ENCODE peak calls at places on chromosomes 7 and 10, in ten cellular contexts. One of them, this sample, is unnamed. For H3K4me1, the result is how much of the 10 kb centered on the place peaks cover.

GRCh38 chr10:115417585-115418265 is 324.6 kb downstream of the ATRNL1 start:
- DNase-seq in body of pancreas: peak
- DNase-seq in pancreas: no peak
- DNase-seq in fibroblast of lung: peak
- DNase-seq in mucosa of descending colon: peak
- DNase-seq in HCT116: peak
- DNase-seq in tibial artery: no peak
- DNase-seq in Peyer's patch: peak
- DNase-seq in tibial nerve: no peak
- DNase-seq in PC-3: peak
- DNase-seq in this sample: peak

GRCh38 chr7:55437375-55437774 is 72.2 kb downstream of the LANCL2 start:
- DNase-seq in tibial artery: no peak
- DNase-seq in mucosa of descending colon: no peak
- DNase-seq in tibial nerve: no peak
- DNase-seq in fibroblast of lung: no peak
- DNase-seq in body of pancreas: no peak
- DNase-seq in pancreas: no peak
- DNase-seq in PC-3: no peak
- DNase-seq in HCT116: no peak
- DNase-seq in Peyer's patch: no peak
- DNase-seq in this sample: no peak

GRCh38 chr10:126049741-126050140 is 153.4 kb downstream of the FANK1 start:
- DNase-seq in mucosa of descending colon: no peak
- DNase-seq in Peyer's patch: no peak
- DNase-seq in PC-3: peak
- DNase-seq in tibial nerve: no peak
- DNase-seq in HCT116: no peak
- DNase-seq in tibial artery: peak
- DNase-seq in body of pancreas: peak
- DNase-seq in pancreas: no peak
- DNase-seq in fibroblast of lung: peak
- DNase-seq in this sample: peak

GRCh38 chr10:17847586-17848296 is 38.6 kb downstream of the MRC1 start:
- DNase-seq in mucosa of descending colon: no peak
- DNase-seq in body of pancreas: no peak
- DNase-seq in PC-3: peak
- DNase-seq in Peyer's patch: no peak
- DNase-seq in HCT116: no peak
- DNase-seq in tibial nerve: no peak
- DNase-seq in tibial artery: no peak
- DNase-seq in pancreas: no peak
- DNase-seq in fibroblast of lung: peak
- DNase-seq in this sample: peak

GRCh38 chr7:107913846-107914245 is 22.9 kb downstream of the DLD start:
- DNase-seq in mucosa of descending colon: no peak
- DNase-seq in tibial artery: no peak
- DNase-seq in pancreas: no peak
- DNase-seq in Peyer's patch: no peak
- DNase-seq in tibial nerve: no peak
- DNase-seq in body of pancreas: no peak
- DNase-seq in HCT116: no peak
- DNase-seq in fibroblast of lung: no peak
- DNase-seq in PC-3: peak
- DNase-seq in this sample: peak

GRCh38 chr10:122190553-122190952 is 80.5 kb upstream of the BTBD16 start:
- DNase-seq in HCT116: no peak
- DNase-seq in fibroblast of lung: no peak
- DNase-seq in body of pancreas: no peak
- DNase-seq in tibial artery: no peak
- DNase-seq in Peyer's patch: no peak
- DNase-seq in mucosa of descending colon: no peak
- DNase-seq in tibial nerve: no peak
- DNase-seq in pancreas: no peak
- DNase-seq in PC-3: peak
- DNase-seq in this sample: no peak

GRCh38 chr7:158950914-158951635 is 94.7 kb downstream of the DYNC2I1 start:
- DNase-seq in fibroblast of lung: peak
- DNase-seq in tibial nerve: no peak
- DNase-seq in HCT116: no peak
- DNase-seq in pancreas: no peak
- DNase-seq in Peyer's patch: no peak
- DNase-seq in body of pancreas: no peak
- DNase-seq in mucosa of descending colon: no peak
- DNase-seq in PC-3: no peak
- DNase-seq in tibial artery: no peak
- DNase-seq in this sample: no peak

GRCh38 chr10:124041684-124042445 is 51.5 kb downstream of the CHST15 start:
- DNase-seq in fibroblast of lung: peak
- DNase-seq in tibial nerve: no peak
- DNase-seq in body of pancreas: no peak
- DNase-seq in Peyer's patch: no peak
- DNase-seq in mucosa of descending colon: no peak
- DNase-seq in HCT116: no peak
- DNase-seq in pancreas: no peak
- DNase-seq in PC-3: no peak
- DNase-seq in tibial artery: no peak
- DNase-seq in this sample: no peak

GRCh38 chr7:122528879-122529481 is 169.9 kb downstream of the RNF133 start:
- DNase-seq in pancreas: no peak
- DNase-seq in PC-3: peak
- DNase-seq in Peyer's patch: no peak
- DNase-seq in tibial nerve: no peak
- DNase-seq in HCT116: peak
- DNase-seq in tibial artery: no peak
- DNase-seq in fibroblast of lung: peak
- DNase-seq in mucosa of descending colon: no peak
- DNase-seq in body of pancreas: no peak
- DNase-seq in this sample: no peak

GRCh38 chr10:69317175-69318086 is 39.1 kb downstream of the HK1 start:
- DNase-seq in fibroblast of lung: no peak
- DNase-seq in HCT116: no peak
- DNase-seq in body of pancreas: no peak
- DNase-seq in mucosa of descending colon: peak
- DNase-seq in Peyer's patch: no peak
- DNase-seq in PC-3: peak
- DNase-seq in pancreas: no peak
- DNase-seq in tibial artery: no peak
- DNase-seq in tibial nerve: no peak
- DNase-seq in this sample: peak

GRCh38 chr7:1058821-1059199 is 14.5 kb downstream of the GPR146 start:
- DNase-seq in tibial nerve: no peak
- DNase-seq in Peyer's patch: no peak
- DNase-seq in mucosa of descending colon: no peak
- DNase-seq in PC-3: no peak
- DNase-seq in body of pancreas: no peak
- DNase-seq in fibroblast of lung: peak
- DNase-seq in HCT116: no peak
- DNase-seq in tibial artery: no peak
- DNase-seq in pancreas: no peak
- DNase-seq in this sample: no peak

GRCh38 chr7:24920702-24921679 is 59.0 kb downstream of the OSBPL3 start:
- DNase-seq in tibial nerve: no peak
- DNase-seq in tibial artery: no peak
- DNase-seq in HCT116: no peak
- DNase-seq in pancreas: no peak
- DNase-seq in body of pancreas: peak
- DNase-seq in Peyer's patch: no peak
- DNase-seq in PC-3: peak
- DNase-seq in fibroblast of lung: no peak
- DNase-seq in mucosa of descending colon: no peak
- DNase-seq in this sample: peak

GRCh38 chr7:157151626-157152339 is 13.1 kb downstream of the UBE3C start:
- DNase-seq in Peyer's patch: no peak
- DNase-seq in fibroblast of lung: no peak
- DNase-seq in body of pancreas: no peak
- DNase-seq in pancreas: no peak
- DNase-seq in PC-3: no peak
- DNase-seq in HCT116: no peak
- DNase-seq in tibial nerve: no peak
- DNase-seq in tibial artery: no peak
- DNase-seq in mucosa of descending colon: no peak
- DNase-seq in this sample: no peak

GRCh38 chr10:28769147-28769604 is 91.9 kb downstream of the BAMBI start:
- DNase-seq in HCT116: no peak
- DNase-seq in pancreas: no peak
- DNase-seq in tibial nerve: no peak
- DNase-seq in mucosa of descending colon: no peak
- DNase-seq in fibroblast of lung: no peak
- DNase-seq in PC-3: no peak
- DNase-seq in body of pancreas: no peak
- DNase-seq in Peyer's patch: no peak
- DNase-seq in tibial artery: no peak
- DNase-seq in this sample: no peak

DNA sequence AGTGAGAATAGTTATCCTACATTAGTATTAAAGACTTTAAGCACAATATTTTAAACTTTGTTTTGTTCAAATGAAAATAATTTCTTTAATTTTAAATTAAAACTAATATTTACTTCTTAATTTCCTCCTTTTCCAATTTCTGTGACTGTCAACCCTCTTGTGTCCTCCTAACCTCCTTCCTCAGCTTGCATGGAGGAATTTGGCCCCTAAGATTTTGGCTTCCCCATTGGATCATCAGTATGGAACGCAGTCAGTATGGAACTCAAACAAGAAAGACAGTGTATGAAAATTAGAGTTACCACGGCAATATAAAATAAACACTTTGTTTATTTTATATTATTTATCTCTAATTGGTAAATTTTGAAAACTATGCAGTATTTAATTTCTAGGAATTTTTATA is 91.2 kb downstream of the CYP51A1 start:
- DNase-seq in body of pancreas: no peak
- DNase-seq in tibial artery: no peak
- DNase-seq in PC-3: no peak
- DNase-seq in HCT116: no peak
- DNase-seq in mucosa of descending colon: no peak
- DNase-seq in fibroblast of lung: no peak
- DNase-seq in pancreas: no peak
- DNase-seq in tibial nerve: no peak
- DNase-seq in Peyer's patch: no peak
- DNase-seq in this sample: no peak
- H3K4me1 ChIP-seq in body of pancreas: under half
- H3K4me1 ChIP-seq in tibial artery: under half
- H3K4me1 ChIP-seq in PC-3: under half
- H3K4me1 ChIP-seq in HCT116: under half
- H3K4me1 ChIP-seq in mucosa of descending colon: under half
- H3K4me1 ChIP-seq in fibroblast of lung: under half
- H3K4me1 ChIP-seq in pancreas: under half
- H3K4me1 ChIP-seq in tibial nerve: under half
- H3K4me1 ChIP-seq in Peyer's patch: under half
- H3K4me1 ChIP-seq in this sample: under half

DNA sequence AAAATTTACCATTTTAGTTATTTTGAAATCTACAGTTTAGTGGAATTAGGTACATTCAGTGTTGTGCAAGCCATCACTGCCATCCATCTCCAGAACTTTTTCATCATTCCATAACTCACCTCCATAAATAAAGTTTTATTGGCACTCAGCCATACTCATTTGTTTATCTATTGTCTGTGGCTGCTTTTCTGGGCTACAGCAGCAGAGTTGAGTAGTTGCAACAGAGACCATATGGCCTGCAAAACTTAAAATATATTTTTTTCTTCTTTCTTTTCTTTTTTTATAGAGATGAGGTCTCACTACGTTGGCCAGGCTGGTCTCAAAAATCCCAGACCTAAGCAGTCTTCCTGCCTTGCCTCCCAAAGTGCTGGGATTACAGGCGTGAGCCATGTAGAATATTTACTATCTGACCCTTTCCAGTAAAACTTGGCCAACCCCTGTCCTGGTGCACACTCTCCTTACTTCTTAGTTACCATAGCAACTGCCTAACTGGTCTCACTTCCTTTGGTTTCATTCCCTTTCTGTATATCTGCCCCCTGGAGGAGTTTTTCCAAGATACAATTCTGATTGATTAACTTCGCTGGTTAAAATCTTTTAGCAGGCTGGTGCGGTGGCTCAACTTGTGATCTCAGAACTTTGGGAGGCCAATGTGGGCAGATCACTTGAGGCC is 133.2 kb downstream of the CUX1 start:
- DNase-seq in mucosa of descending colon: no peak
- DNase-seq in PC-3: peak
- DNase-seq in fibroblast of lung: peak
- DNase-seq in tibial artery: no peak
- DNase-seq in HCT116: peak
- DNase-seq in body of pancreas: no peak
- DNase-seq in Peyer's patch: no peak
- DNase-seq in tibial nerve: no peak
- DNase-seq in pancreas: no peak
- DNase-seq in this sample: no peak
- TF ChIP-seq CTCF in mucosa of descending colon: no peak
- TF ChIP-seq CTCF in PC-3: peak
- TF ChIP-seq CTCF in fibroblast of lung: peak
- TF ChIP-seq CTCF in tibial artery: no peak
- TF ChIP-seq CTCF in HCT116: no peak
- TF ChIP-seq CTCF in body of pancreas: no peak
- TF ChIP-seq CTCF in Peyer's patch: no peak
- TF ChIP-seq CTCF in tibial nerve: no peak
- TF ChIP-seq CTCF in pancreas: no peak
- TF ChIP-seq CTCF in this sample: peak

GRCh38 chr7:71363627-71364026 is 231.7 kb downstream of the GALNT17 start:
- DNase-seq in tibial nerve: no peak
- DNase-seq in fibroblast of lung: no peak
- DNase-seq in HCT116: no peak
- DNase-seq in body of pancreas: peak
- DNase-seq in Peyer's patch: no peak
- DNase-seq in pancreas: no peak
- DNase-seq in tibial artery: no peak
- DNase-seq in mucosa of descending colon: no peak
- DNase-seq in PC-3: no peak
- DNase-seq in this sample: no peak
- H3K4me1 ChIP-seq in tibial nerve: under half
- H3K4me1 ChIP-seq in fibroblast of lung: under half
- H3K4me1 ChIP-seq in HCT116: under half
- H3K4me1 ChIP-seq in body of pancreas: under half
- H3K4me1 ChIP-seq in Peyer's patch: under half
- H3K4me1 ChIP-seq in pancreas: under half
- H3K4me1 ChIP-seq in tibial artery: under half
- H3K4me1 ChIP-seq in mucosa of descending colon: under half
- H3K4me1 ChIP-seq in PC-3: under half
- H3K4me1 ChIP-seq in this sample: under half

DNA sequence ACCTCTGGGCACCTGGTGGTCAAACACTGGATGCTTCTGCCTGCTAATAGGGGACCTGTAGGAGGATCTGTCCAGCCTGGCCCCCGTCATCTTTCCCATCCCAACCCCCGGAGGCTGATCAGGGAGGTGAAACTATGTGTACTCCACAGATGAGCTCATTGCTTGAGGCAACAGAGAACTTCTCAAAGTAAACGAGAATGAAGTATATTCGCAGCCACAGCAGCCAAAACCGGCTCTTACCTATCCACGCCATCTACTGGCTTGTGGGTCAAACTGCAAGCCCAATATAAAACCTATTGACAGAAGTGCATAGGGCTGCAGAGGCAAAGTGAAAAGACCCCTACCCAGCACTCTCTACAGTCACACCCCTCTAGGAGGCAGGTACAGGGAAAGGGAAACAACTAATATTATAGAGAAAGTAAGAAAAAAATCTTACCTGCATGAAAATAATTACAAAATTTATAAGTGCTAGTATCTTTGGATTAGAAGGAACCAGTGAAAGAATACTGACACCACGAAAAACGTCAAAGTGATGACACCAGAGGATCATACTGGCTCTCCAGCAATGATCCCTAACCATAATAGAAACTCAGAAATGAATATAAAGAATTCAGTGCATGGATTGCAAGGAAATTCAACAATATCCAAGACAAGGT is 973.5 kb downstream of the ANKRD7 start:
- DNase-seq in HCT116: peak
- DNase-seq in fibroblast of lung: peak
- DNase-seq in pancreas: no peak
- DNase-seq in tibial artery: no peak
- DNase-seq in tibial nerve: peak
- DNase-seq in mucosa of descending colon: peak
- DNase-seq in body of pancreas: peak
- DNase-seq in Peyer's patch: peak
- DNase-seq in PC-3: peak
- DNase-seq in this sample: peak
- TF ChIP-seq CTCF in HCT116: peak
- TF ChIP-seq CTCF in fibroblast of lung: peak
- TF ChIP-seq CTCF in pancreas: peak
- TF ChIP-seq CTCF in tibial artery: peak
- TF ChIP-seq CTCF in tibial nerve: peak
- TF ChIP-seq CTCF in mucosa of descending colon: peak
- TF ChIP-seq CTCF in body of pancreas: peak
- TF ChIP-seq CTCF in Peyer's patch: peak
- TF ChIP-seq CTCF in PC-3: peak
- TF ChIP-seq CTCF in this sample: peak